ENCODE peak calls at places on chromosomes 12 and 14, in seven cellular contexts. V, E, Y, K, R, P and F are unnamed samples.

GRCh38 chr12:122596838-122597237 is 69.8 kb downstream of the KNTC1 start:
- DNase-seq in Y (no peak), P (no peak), R (no peak), E (no peak), V (no peak), K (no peak), F (no peak)

GRCh38 chr12:24679135-24679534 is 269.8 kb downstream of the BCAT1 start:
- DNase-seq in R (no peak), V (no peak), E (peak), K (no peak), Y (no peak), P (no peak), F (no peak)

GRCh38 chr12:121748218-121748570 is 35.6 kb downstream of the TMEM120B start:
- DNase-seq in V (no peak), Y (no peak), P (no peak), K (no peak), E (no peak), R (no peak), F (no peak)

GRCh38 chr12:18971932-18972331 is 157.6 kb upstream of the PLEKHA5 start:
- DNase-seq in V (no peak), Y (no peak), R (no peak), E (no peak), P (no peak), K (no peak), F (no peak)

GRCh38 chr14:68522510-68523325 is 270.1 kb downstream of the ZFP36L1 start:
- DNase-seq in E (no peak), Y (no peak), P (peak), K (no peak), R (peak), V (peak), F (no peak)

GRCh38 chr14:33364536-33364935 is 425.9 kb downstream of the NPAS3 start:
- DNase-seq in P (no peak), K (no peak), E (no peak), Y (no peak), R (no peak), V (no peak), F (no peak)

GRCh38 chr12:92065018-92065499 is 80.6 kb downstream of the BTG1 start:
- DNase-seq in Y (no peak), K (peak), R (no peak), E (no peak), V (peak), P (peak), F (no peak)

GRCh38 chr12:50610171-50610570 is 105.4 kb downstream of the DIP2B start:
- DNase-seq in P (no peak), E (no peak), Y (no peak), R (no peak), K (no peak), V (no peak), F (no peak)

GRCh38 chr12:19819231-19819630 is 379.9 kb downstream of the AEBP2 start:
- DNase-seq in E (no peak), P (no peak), V (no peak), Y (no peak), K (no peak), R (no peak), F (no peak)

GRCh38 chr12:51371295-51371953 is 19.8 kb downstream of the GALNT6 start:
- DNase-seq in V (peak), K (peak), R (peak), P (peak), Y (no peak), E (peak), F (no peak)

GRCh38 chr12:93622485-93622884 is 50.0 kb downstream of the SOCS2 start:
- DNase-seq in Y (no peak), R (no peak), E (peak), K (peak), V (no peak), P (peak), F (no peak)

GRCh38 chr12:24394246-24394645 is 444.8 kb upstream of the SOX5 start:
- DNase-seq in V (no peak), P (no peak), E (no peak), K (no peak), Y (no peak), R (no peak), F (no peak)

DNA sequence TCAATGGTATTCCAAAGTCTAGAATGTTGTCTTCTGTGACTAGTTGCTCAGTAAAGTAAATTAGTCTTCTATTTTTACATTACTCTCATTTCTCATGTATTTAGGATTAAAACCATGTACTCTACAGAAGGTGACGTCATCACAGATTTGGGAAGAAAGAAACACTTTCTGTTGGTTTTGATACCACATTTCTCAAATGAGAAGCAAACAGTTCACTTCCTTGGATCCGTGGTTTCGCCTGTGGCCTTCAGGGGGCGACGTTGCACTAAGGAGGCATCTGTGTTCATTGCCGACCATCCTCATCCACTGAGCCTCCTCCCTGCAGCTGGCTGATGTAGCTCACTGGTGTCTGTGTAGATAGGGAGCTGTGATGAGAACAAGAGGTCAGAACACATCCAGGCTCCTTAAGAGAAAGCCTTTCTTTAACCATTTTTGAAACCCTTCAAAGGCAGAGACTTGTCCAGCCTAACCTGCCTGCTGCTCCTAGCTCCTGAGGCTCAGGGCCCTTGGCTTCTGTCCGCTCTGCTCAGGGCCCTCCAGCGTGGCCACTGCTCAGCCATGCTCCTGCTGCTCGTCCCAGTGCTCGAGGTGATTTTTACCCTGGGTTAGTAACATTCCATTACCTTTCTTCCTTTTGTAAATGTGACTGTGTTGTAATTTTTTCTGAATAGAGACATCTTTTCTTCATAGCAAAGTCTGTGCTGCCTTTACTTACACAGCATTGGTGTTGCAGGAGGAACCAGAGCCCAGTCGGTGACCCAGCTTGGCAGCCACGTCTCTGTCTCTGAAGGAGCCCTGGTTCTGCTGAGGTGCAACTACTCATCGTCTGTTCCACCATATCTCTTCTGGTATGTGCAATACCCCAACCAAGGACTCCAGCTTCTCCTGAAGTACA is 220.6 kb upstream of the OR4E1 start:
- DNase-seq in K (no peak), R (no peak), V (no peak), E (peak), Y (peak), P (no peak), F (peak)
- TF ChIP-seq CTCF in K (no peak), R (no peak), V (peak), E (peak), Y (no peak), P (no peak), F (peak)

GRCh38 chr14:72476657-72477499 is 417.0 kb downstream of the DPF3 start:
- DNase-seq in K (peak), R (peak), E (peak), P (peak), V (no peak), Y (no peak), F (peak)

GRCh38 chr14:72471346-72471745 is 422.6 kb downstream of the DPF3 start:
- DNase-seq in K (no peak), E (no peak), R (no peak), P (no peak), V (no peak), Y (peak), F (no peak)

GRCh38 chr14:72478397-72479025 is 415.4 kb downstream of the DPF3 start:
- DNase-seq in R (no peak), P (no peak), V (no peak), K (no peak), E (no peak), Y (no peak), F (no peak)

GRCh38 chr14:72472845-72473244 is 421.1 kb downstream of the DPF3 start:
- DNase-seq in Y (no peak), P (no peak), V (no peak), E (no peak), K (no peak), R (no peak), F (no peak)
- TF ChIP-seq CTCF in Y (no peak), P (no peak), V (no peak), E (peak), K (no peak), R (no peak), F (no peak)

GRCh38 chr12:120265203-120265482 is 387 bp downstream of the PXN start:
- DNase-seq in E (no peak), V (no peak), P (no peak), K (peak), Y (no peak), R (no peak), F (no peak)

GRCh38 chr12:120267736-120268135 is 2.2 kb upstream of the PXN start:
- DNase-seq in K (peak), R (no peak), Y (no peak), P (no peak), E (no peak), V (no peak), F (no peak)

GRCh38 chr12:120264511-120265202 is 873 bp downstream of the PXN start:
- DNase-seq in V (no peak), Y (no peak), E (peak), R (no peak), P (no peak), K (no peak), F (no peak)

GRCh38 chr12:120265483-120266179 is at the start of gene PXN:
- DNase-seq in Y (peak), R (no peak), K (peak), E (peak), V (peak), P (peak), F (peak)

DNA sequence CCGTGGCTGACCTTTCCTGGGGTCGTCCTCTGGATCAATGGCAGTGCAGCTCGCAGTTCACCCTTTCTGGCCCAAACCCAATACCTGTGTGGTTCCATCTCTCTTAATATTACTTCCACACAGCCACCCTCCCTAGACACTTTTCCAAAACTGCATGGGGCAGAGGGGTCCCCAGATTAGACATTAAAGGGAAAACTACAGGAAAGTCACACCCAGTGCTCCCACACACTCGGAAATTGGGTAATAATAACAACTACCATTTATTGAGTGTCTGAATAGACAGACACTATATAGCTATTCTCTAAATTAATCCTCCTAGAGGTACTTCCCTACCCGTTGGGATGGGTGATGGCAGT is 628 bp upstream of the PXN start:
- DNase-seq in P (no peak), E (no peak), R (no peak), V (no peak), K (no peak), Y (no peak), F (no peak)
- TF ChIP-seq CTCF in P (no peak), E (no peak), R (no peak), V (no peak), K (no peak), Y (no peak), F (no peak)

GRCh38 chr12:77723308-77723707 is 107.4 kb upstream of the NAV3 start:
- DNase-seq in R (no peak), V (no peak), E (peak), P (no peak), Y (no peak), K (no peak), F (no peak)

GRCh38 chr12:77724367-77724957 is 106.2 kb upstream of the NAV3 start:
- DNase-seq in R (no peak), V (no peak), K (no peak), Y (no peak), E (peak), P (peak), F (no peak)

GRCh38 chr12:77725611-77726010 is 105.1 kb upstream of the NAV3 start:
- DNase-seq in R (peak), P (peak), V (no peak), E (no peak), Y (no peak), K (no peak), F (no peak)

GRCh38 chr12:77720258-77720657 is 110.4 kb upstream of the NAV3 start:
- DNase-seq in P (no peak), V (no peak), E (no peak), K (no peak), R (no peak), Y (no peak), F (no peak)
- TF ChIP-seq CTCF in P (peak), V (no peak), E (no peak), K (no peak), R (peak), Y (no peak), F (no peak)